ENCODE peak calls at places on chromosomes 16 and 17, in ten cellular contexts. C is GM12878, M is HepG2, D is transverse colon, Y is A549, E is stomach, U is K562, A is upper lobe of left lung, X is H1, P is ovary. V is an unnamed sample. For H3K4me1, the result is how much of the 10 kb centered on the place peaks cover.

GRCh38 chr17:8577868-8578267 is 52.7 kb downstream of the MYH10 start:
- DNase-seq in C (no peak), M (no peak), D (no peak), Y (no peak), E (no peak), U (no peak), A (no peak), X (no peak), P (no peak), V (no peak)

GRCh38 chr17:8192070-8192815 is 2.3 kb upstream of the BORCS6 start:
- DNase-seq in C (peak), M (peak), D (peak), Y (peak), E (peak), U (peak), A (no peak), X (no peak), P (peak), V (peak)

GRCh38 chr17:50596191-50597037 is 35.9 kb downstream of the CACNA1G start:
- DNase-seq in C (no peak), M (no peak), D (peak), Y (no peak), E (no peak), U (peak), A (peak), X (peak), P (no peak), V (no peak)

GRCh38 chr17:42577140-42577531 is 393 bp downstream of the PSMC3IP start:
- DNase-seq in C (no peak), M (no peak), D (no peak), Y (peak), E (no peak), U (no peak), A (no peak), X (no peak), P (no peak), V (no peak)

GRCh38 chr16:16067127-16067526 is 117.7 kb downstream of the ABCC1 start:
- DNase-seq in C (no peak), M (no peak), D (peak), Y (no peak), E (no peak), U (no peak), A (no peak), X (no peak), P (no peak), V (peak)

GRCh38 chr16:20016234-20016633 is 57.5 kb downstream of the GPR139 start:
- DNase-seq in C (no peak), M (no peak), D (no peak), Y (no peak), E (no peak), U (no peak), A (no peak), X (no peak), P (no peak), V (no peak)

GRCh38 chr17:36937001-36937960 is at the start of gene LHX1:
- DNase-seq in C (no peak), M (no peak), D (no peak), Y (no peak), E (no peak), U (no peak), A (peak), X (no peak), P (no peak), V (no peak)

GRCh38 chr17:74012465-74012864 is 191.0 kb upstream of the RPL38 start:
- DNase-seq in C (no peak), M (peak), D (no peak), Y (no peak), E (no peak), U (no peak), A (no peak), X (no peak), P (no peak), V (no peak)

GRCh38 chr17:12415031-12415430 is 250.7 kb upstream of the MYOCD start:
- DNase-seq in C (no peak), M (no peak), D (no peak), Y (peak), E (no peak), U (no peak), A (no peak), X (no peak), P (no peak), V (no peak)

GRCh38 chr16:86288716-86289294 is 221.5 kb upstream of the FOXF1 start:
- DNase-seq in C (no peak), M (no peak), D (no peak), Y (no peak), E (no peak), U (no peak), A (no peak), X (no peak), P (no peak), V (no peak)

GRCh38 chr17:2058521-2059124 is 3.7 kb downstream of the HIC1 start:
- DNase-seq in C (no peak), M (no peak), D (peak), Y (peak), E (peak), U (no peak), A (peak), X (no peak), P (peak), V (peak)

GRCh38 chr17:61338000-61338864 is 61.4 kb upstream of the TBX2 start:
- DNase-seq in C (no peak), M (peak), D (no peak), Y (peak), E (no peak), U (no peak), A (no peak), X (no peak), P (no peak), V (no peak)

GRCh38 chr16:30567991-30568638 is 3.4 kb downstream of the ZNF688 start:
- DNase-seq in C (peak), M (peak), D (peak), Y (peak), E (no peak), U (no peak), A (no peak), X (no peak), P (no peak), V (no peak)

GRCh38 chr17:2111691-2112090 is 56.8 kb downstream of the HIC1 start:
- DNase-seq in C (no peak), M (no peak), D (no peak), Y (no peak), E (peak), U (no peak), A (no peak), X (no peak), P (no peak), V (no peak)

GRCh38 chr17:36846410-36847292 is 90.6 kb upstream of the LHX1 start:
- DNase-seq in C (no peak), M (no peak), D (no peak), Y (no peak), E (no peak), U (no peak), A (no peak), X (no peak), P (no peak), V (no peak)

GRCh38 chr16:11539635-11540034 is 47.1 kb downstream of the LITAF start:
- DNase-seq in C (no peak), M (no peak), D (no peak), Y (no peak), E (no peak), U (no peak), A (no peak), X (no peak), P (no peak), V (no peak)

GRCh38 chr16:69384974-69385373 is 833 bp downstream of the TERF2 start:
- DNase-seq in C (no peak), M (no peak), D (no peak), Y (no peak), E (no peak), U (no peak), A (no peak), X (no peak), P (no peak), V (no peak)

GRCh38 chr17:32341141-32341856 is 674 bp downstream of the C17orf75 start:
- DNase-seq in C (no peak), M (peak), D (no peak), Y (no peak), E (no peak), U (peak), A (no peak), X (no peak), P (no peak), V (no peak)

DNA sequence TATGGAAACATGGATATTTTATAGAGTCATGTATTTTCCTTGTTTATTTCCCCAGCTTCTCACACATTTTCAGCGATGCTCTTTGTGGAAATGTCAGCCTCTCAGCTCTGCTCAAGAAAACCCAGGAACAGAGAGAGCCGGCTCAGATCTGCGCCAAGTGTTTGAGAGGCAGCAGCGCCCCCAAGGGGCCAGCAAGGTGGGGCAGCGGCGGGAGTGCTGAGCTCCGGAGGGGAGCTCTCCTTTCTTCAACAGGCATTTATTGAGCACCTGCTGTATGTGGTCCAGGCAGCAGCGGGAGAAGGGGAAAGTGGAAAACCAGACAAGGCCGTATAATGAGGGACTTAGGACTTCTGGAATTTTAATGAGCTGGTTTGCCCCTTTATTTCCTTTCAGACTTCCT is 421.1 kb upstream of the C16orf82 start:
- DNase-seq in C (no peak), M (no peak), D (no peak), Y (no peak), E (no peak), U (peak), A (peak), X (no peak), P (no peak), V (no peak)
- H3K4me1 ChIP-seq in C (under half), M (under half), D (under half), Y (under half), E (under half), U (under half), A (under half), X (under half), P (under half), V (under half)

GRCh38 chr16:70749006-70749678 is 51.8 kb downstream of the VAC14 start:
- DNase-seq in C (no peak), M (no peak), D (peak), Y (no peak), E (peak), U (no peak), A (no peak), X (no peak), P (no peak), V (no peak)

GRCh38 chr16:70750893-70751467 is 50.0 kb downstream of the VAC14 start:
- DNase-seq in C (no peak), M (no peak), D (peak), Y (no peak), E (peak), U (no peak), A (no peak), X (no peak), P (peak), V (peak)

GRCh38 chr16:70751593-70751992 is 49.4 kb downstream of the VAC14 start:
- DNase-seq in C (no peak), M (no peak), D (peak), Y (no peak), E (peak), U (no peak), A (peak), X (no peak), P (no peak), V (no peak)

GRCh38 chr16:70747703-70748631 is 53.0 kb downstream of the VAC14 start:
- DNase-seq in C (no peak), M (no peak), D (no peak), Y (no peak), E (no peak), U (no peak), A (no peak), X (no peak), P (no peak), V (no peak)

DNA sequence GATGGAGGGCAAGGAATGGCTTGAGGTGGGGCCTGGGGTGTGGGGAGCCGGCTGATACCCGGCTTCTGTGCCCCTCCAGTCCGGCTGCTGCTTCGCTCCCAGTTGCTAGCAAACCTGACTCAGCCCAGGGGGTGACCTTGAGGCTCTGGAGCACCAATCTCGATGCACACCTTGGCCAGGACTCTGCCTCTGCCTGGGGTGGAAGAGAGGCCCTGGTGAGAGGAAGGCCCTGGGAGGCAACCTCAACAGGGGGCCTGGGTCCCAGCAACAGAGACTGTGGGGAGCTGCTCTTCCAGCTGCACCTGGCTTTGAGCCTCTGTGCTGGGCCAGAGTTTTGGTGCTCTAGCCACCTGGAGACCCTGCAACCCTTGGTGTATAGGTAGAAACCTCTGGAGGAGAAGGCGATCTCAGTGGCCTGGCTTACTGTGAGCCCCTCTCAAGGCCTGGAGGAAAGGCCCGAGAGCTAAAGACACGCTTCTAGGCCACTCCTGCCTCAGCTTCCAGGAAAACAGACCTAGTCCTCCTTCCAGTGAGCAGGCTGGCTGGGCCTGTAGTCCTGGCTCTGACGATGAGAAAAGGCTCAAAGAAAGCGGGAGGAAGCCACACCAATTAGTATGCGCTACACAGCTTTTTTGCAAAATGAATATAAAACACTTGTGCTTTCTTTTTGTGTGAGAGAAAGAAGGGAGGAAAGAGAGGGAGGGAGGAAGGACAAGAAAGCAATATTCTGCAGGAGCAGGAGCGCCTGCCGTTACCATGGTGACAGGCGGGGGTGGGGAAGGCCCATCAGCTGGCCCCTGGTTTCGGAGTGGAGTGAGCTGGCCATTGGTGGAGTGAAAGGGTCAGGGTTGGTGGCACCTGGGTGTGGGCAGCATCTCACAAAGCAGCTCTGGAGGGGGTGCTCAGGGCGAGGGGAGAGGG is 51.0 kb downstream of the VAC14 start:
- DNase-seq in C (no peak), M (no peak), D (no peak), Y (no peak), E (no peak), U (peak), A (no peak), X (no peak), P (peak), V (no peak)
- TF ChIP-seq EP300 in C (no peak), M (no peak), D (no peak), Y (no peak), E (no peak), U (no peak), A (no peak), X (no peak), P (no peak), V (no peak)

DNA sequence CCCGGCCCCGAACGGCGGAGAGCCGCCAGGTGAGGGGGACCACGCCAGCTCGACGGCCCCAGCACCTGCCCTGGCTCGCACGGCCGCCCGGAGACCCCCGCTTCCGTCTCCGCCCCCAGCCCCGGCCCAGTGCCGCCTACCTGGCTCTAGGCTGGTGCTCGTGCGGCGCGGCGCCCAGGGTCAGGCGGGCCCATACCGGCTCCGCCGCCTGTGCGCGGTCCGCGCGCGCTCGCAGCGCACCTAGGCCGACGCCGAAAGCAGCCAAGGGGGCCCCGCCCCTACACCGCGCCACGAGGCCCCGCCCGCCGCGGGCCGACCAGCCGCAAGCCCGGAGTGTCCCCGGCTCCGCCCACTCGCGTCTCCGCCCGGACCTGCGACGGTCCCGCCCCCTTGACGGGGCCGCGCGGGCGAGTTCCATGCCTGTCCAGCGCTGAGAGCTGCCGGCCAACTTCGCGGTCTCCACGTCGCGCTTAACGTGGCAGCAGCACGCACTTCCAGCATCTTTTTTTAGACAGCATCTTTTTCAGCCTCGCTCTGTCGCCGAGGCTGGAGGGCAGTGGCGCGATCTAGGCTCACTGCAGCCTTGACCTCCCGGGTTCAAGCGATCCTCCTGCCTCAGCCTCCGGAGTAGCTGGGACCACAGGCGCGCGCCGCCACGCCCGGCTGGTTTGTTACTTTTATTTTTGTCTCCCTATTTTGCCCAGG is at the start of gene SLC25A39:
- DNase-seq in C (no peak), M (peak), D (peak), Y (peak), E (peak), U (peak), A (peak), X (no peak), P (peak), V (peak)
- TF ChIP-seq POLR2A in C (peak), M (peak), D (peak), Y (peak), E (no peak), U (peak), A (peak), X (no peak), P (peak), V (peak)

DNA sequence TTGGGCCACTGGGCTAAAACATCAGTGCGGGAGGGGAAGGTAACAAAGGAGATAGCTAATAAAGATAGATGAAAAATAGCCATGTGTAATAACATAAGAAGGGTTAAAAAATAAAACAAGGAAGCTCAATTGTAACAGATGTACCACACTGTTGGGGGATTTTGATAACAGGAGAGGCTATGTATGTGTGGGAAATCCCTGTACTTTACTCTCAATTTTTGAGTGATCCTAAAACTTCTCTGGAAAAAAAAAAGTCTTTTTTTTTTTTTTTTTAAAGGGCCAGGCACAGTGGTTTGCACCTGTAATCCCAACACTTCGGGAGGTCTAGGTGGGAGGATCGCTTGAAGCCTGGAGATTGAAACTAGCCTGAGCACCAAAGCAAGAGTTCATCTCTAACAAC is 1.9 kb upstream of the MMD start:
- DNase-seq in C (no peak), M (no peak), D (no peak), Y (no peak), E (no peak), U (no peak), A (no peak), X (no peak), P (no peak), V (no peak)
- H3K4me1 ChIP-seq in C (under half), M (half or more), D (under half), Y (under half), E (under half), U (under half), A (under half), X (under half), P (under half), V (under half)

GRCh38 chr16:66258916-66259845 is 107.3 kb upstream of the CDH5 start:
- DNase-seq in C (no peak), M (no peak), D (no peak), Y (no peak), E (no peak), U (no peak), A (no peak), X (no peak), P (no peak), V (peak)
- TF ChIP-seq EP300 in C (no peak), M (no peak), D (no peak), Y (no peak), E (no peak), U (no peak), A (no peak), X (no peak), P (no peak), V (no peak)

GRCh38 chr17:70074991-70075390 is at the start of gene KCNJ16:
- DNase-seq in C (no peak), M (no peak), D (peak), Y (peak), E (peak), U (no peak), A (no peak), X (no peak), P (no peak), V (no peak)

GRCh38 chr17:70073326-70073725 is 1.7 kb upstream of the KCNJ16 start:
- DNase-seq in C (no peak), M (no peak), D (no peak), Y (no peak), E (no peak), U (no peak), A (no peak), X (no peak), P (no peak), V (no peak)

GRCh38 chr17:70074236-70074830 is 692 bp upstream of the KCNJ16 start:
- DNase-seq in C (no peak), M (no peak), D (no peak), Y (no peak), E (no peak), U (no peak), A (no peak), X (no peak), P (no peak), V (no peak)

GRCh38 chr17:70072900-70073299 is 2.1 kb upstream of the KCNJ16 start:
- DNase-seq in C (no peak), M (no peak), D (no peak), Y (no peak), E (no peak), U (no peak), A (no peak), X (no peak), P (no peak), V (no peak)

DNA sequence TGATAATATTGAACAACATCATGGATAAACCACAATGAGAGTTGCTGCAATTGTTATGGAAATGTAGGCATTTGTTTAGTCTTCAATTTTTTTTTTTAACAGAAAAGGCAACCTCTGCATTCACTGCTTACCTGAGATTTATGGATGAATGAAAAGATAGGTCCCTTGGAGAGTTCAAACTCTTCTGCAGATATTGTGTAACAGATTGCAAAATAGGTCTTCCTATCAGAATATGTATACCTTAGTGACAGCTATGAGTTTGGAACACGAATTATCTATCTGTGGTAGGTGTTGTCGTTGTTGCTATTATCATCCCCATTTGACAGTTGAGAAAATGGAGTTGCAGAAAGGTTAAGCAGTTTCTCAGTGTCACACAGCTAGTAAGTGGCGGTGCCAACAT is 1.2 kb upstream of the KCNJ16 start:
- DNase-seq in C (no peak), M (no peak), D (no peak), Y (no peak), E (no peak), U (no peak), A (no peak), X (no peak), P (no peak), V (no peak)
- TF ChIP-seq POLR2A in C (no peak), M (no peak), D (no peak), Y (no peak), E (no peak), U (no peak), A (no peak), X (no peak), P (no peak), V (no peak)

GRCh38 chr17:17565471-17566365 is 25.8 kb downstream of the PEMT start:
- DNase-seq in C (no peak), M (no peak), D (no peak), Y (no peak), E (no peak), U (no peak), A (no peak), X (no peak), P (no peak), V (no peak)
- H3K4me1 ChIP-seq in C (under half), M (under half), D (under half), Y (under half), E (half or more), U (under half), A (half or more), X (under half), P (under half), V (under half)

GRCh38 chr16:75296606-75297005 is 45.2 kb upstream of the BCAR1 start:
- DNase-seq in C (no peak), M (no peak), D (no peak), Y (no peak), E (no peak), U (no peak), A (no peak), X (no peak), P (peak), V (peak)
- TF ChIP-seq EP300 in C (no peak), M (no peak), D (no peak), Y (no peak), E (no peak), U (no peak), A (no peak), X (no peak), P (no peak), V (no peak)